ENCODE peak calls at places on chromosomes 12 and 14, in four cellular contexts. C is naive thymus-derived CD4-positive, alpha-beta T cell; D is posterior cingulate gyrus; Q is left kidney. V is an unnamed sample.

GRCh38 chr12:22598141-22598762 is 26.7 kb upstream of the ETNK1 start:
- DNase-seq in D (no peak), Q (peak), C (no peak), V (no peak)

GRCh38 chr14:68734231-68734732 is 58.6 kb downstream of the ZFP36L1 start:
- DNase-seq in C (no peak), D (no peak), Q (no peak), V (no peak)

GRCh38 chr12:87425942-87426554 is 603.2 kb downstream of the C12orf50 start:
- DNase-seq in D (no peak), Q (no peak), C (no peak), V (no peak)

GRCh38 chr14:103846569-103847438 is 571 bp downstream of the PPP1R13B start:
- DNase-seq in D (peak), Q (peak), C (no peak), V (peak)

GRCh38 chr12:24360907-24361306 is 411.4 kb upstream of the SOX5 start:
- DNase-seq in C (no peak), Q (peak), D (no peak), V (no peak)

GRCh38 chr14:59161571-59162175 is 26.8 kb upstream of the DAAM1 start:
- DNase-seq in Q (peak), C (peak), D (no peak), V (peak)

GRCh38 chr12:772056-772697 is 19.8 kb downstream of the WNK1 start:
- DNase-seq in C (no peak), Q (no peak), D (no peak), V (no peak)

GRCh38 chr14:104290058-104290667 is 151.8 kb downstream of the KIF26A start:
- DNase-seq in D (no peak), C (no peak), Q (no peak), V (no peak)

GRCh38 chr14:59585891-59586554 is 9.4 kb upstream of the CCDC175 start:
- DNase-seq in D (no peak), Q (no peak), C (no peak), V (no peak)

V was measured in MCF 10A.